ENCODE peak calls at places on chromosomes 16 and 17, in four cellular contexts. One of them, this sample, is unnamed.

GRCh38 chr17:17690156-17690737 is 9.0 kb downstream of the RAI1 start:
- DNase-seq in HepG2: no peak
- DNase-seq in H1: no peak
- DNase-seq in K562: no peak
- DNase-seq in this sample: no peak

GRCh38 chr17:21388066-21388465 is 11.9 kb downstream of the KCNJ12 start:
- DNase-seq in HepG2: no peak
- DNase-seq in K562: no peak
- DNase-seq in H1: no peak
- DNase-seq in this sample: no peak

GRCh38 chr16:12902511-12903324 is 1.3 kb downstream of the SHISA9 start:
- DNase-seq in K562: no peak
- DNase-seq in HepG2: no peak
- DNase-seq in H1: no peak
- DNase-seq in this sample: no peak

GRCh38 chr16:71726491-71727319 is 2.2 kb upstream of the PHLPP2 start:
- DNase-seq in K562: no peak
- DNase-seq in H1: no peak
- DNase-seq in HepG2: no peak
- DNase-seq in this sample: no peak

GRCh38 chr17:42674755-42675347 is 1.9 kb downstream of the PLEKHH3 start:
- DNase-seq in K562: no peak
- DNase-seq in H1: no peak
- DNase-seq in HepG2: no peak
- DNase-seq in this sample: no peak

GRCh38 chr16:12531937-12532336 is 271.8 kb downstream of the CPPED1 start:
- DNase-seq in HepG2: no peak
- DNase-seq in H1: no peak
- DNase-seq in K562: no peak
- DNase-seq in this sample: no peak

GRCh38 chr16:49638696-49639629 is 216.9 kb downstream of the ZNF423 start:
- DNase-seq in H1: no peak
- DNase-seq in HepG2: no peak
- DNase-seq in K562: no peak
- DNase-seq in this sample: no peak

GRCh38 chr16:89096768-89097527 is 3.3 kb downstream of the ACSF3 start:
- DNase-seq in K562: no peak
- DNase-seq in HepG2: no peak
- DNase-seq in H1: no peak
- DNase-seq in this sample: no peak

GRCh38 chr16:59573528-59574271 is 839.6 kb upstream of the GOT2 start:
- DNase-seq in K562: no peak
- DNase-seq in HepG2: no peak
- DNase-seq in H1: no peak
- DNase-seq in this sample: no peak

GRCh38 chr17:67132366-67132765 is 88.0 kb downstream of the CACNG1 start:
- DNase-seq in HepG2: no peak
- DNase-seq in K562: no peak
- DNase-seq in H1: no peak
- DNase-seq in this sample: no peak

GRCh38 chr17:3866269-3866668 is 20.2 kb upstream of the NCBP3 start:
- DNase-seq in HepG2: no peak
- DNase-seq in H1: no peak
- DNase-seq in K562: no peak
- DNase-seq in this sample: no peak

GRCh38 chr16:55508941-55509920 is at the start of gene LPCAT2:
- DNase-seq in HepG2: peak
- DNase-seq in H1: peak
- DNase-seq in K562: peak
- DNase-seq in this sample: no peak

GRCh38 chr17:13862341-13862740 is 207.0 kb upstream of the COX10 start:
- DNase-seq in K562: no peak
- DNase-seq in H1: no peak
- DNase-seq in HepG2: no peak
- DNase-seq in this sample: no peak

GRCh38 chr17:66357037-66357436 is 54.6 kb downstream of the PRKCA start:
- DNase-seq in H1: no peak
- DNase-seq in K562: no peak
- DNase-seq in HepG2: no peak
- DNase-seq in this sample: no peak

GRCh38 chr17:40978752-40979151 is 5.4 kb downstream of the KRT40 start:
- DNase-seq in H1: no peak
- DNase-seq in HepG2: no peak
- DNase-seq in K562: no peak
- DNase-seq in this sample: no peak

GRCh38 chr17:33459078-33459940 is 166.2 kb upstream of the ASIC2 start:
- DNase-seq in HepG2: no peak
- DNase-seq in K562: no peak
- DNase-seq in H1: no peak
- DNase-seq in this sample: peak

GRCh38 chr16:23679274-23679985 is 741 bp downstream of the PLK1 start:
- DNase-seq in K562: peak
- DNase-seq in HepG2: peak
- DNase-seq in H1: no peak
- DNase-seq in this sample: no peak

GRCh38 chr16:53507464-53508180 is 4.6 kb upstream of the AKTIP start:
- DNase-seq in H1: no peak
- DNase-seq in HepG2: no peak
- DNase-seq in K562: peak
- DNase-seq in this sample: no peak

GRCh38 chr16:1706386-1707192 is 594 bp downstream of the MAPK8IP3 start:
- DNase-seq in K562: peak
- DNase-seq in H1: no peak
- DNase-seq in HepG2: no peak
- DNase-seq in this sample: no peak

GRCh38 chr16:15775209-15775608 is 81.6 kb downstream of the MYH11 start:
- DNase-seq in K562: peak
- DNase-seq in H1: no peak
- DNase-seq in HepG2: no peak
- DNase-seq in this sample: peak

GRCh38 chr16:79272141-79272577 is 328.4 kb downstream of the MAF start:
- DNase-seq in H1: no peak
- DNase-seq in K562: peak
- DNase-seq in HepG2: no peak
- DNase-seq in this sample: no peak

GRCh38 chr17:62090021-62090824 is 25.1 kb upstream of the MED13 start:
- DNase-seq in HepG2: peak
- DNase-seq in H1: no peak
- DNase-seq in K562: no peak
- DNase-seq in this sample: no peak

GRCh38 chr16:85607331-85607765 is 5.8 kb upstream of the GSE1 start:
- DNase-seq in K562: peak
- DNase-seq in HepG2: no peak
- DNase-seq in H1: no peak
- DNase-seq in this sample: no peak

GRCh38 chr16:28093383-28093725 is 29.8 kb upstream of the GSG1L start:
- DNase-seq in H1: no peak
- DNase-seq in HepG2: no peak
- DNase-seq in K562: no peak
- DNase-seq in this sample: no peak
- TF ChIP-seq BRCA1 in H1: no peak
- TF ChIP-seq BRCA1 in HepG2: no peak
- TF ChIP-seq BRCA1 in K562: no peak
- TF ChIP-seq BRCA1 in this sample: no peak

GRCh38 chr17:57407287-57408063 is 151.2 kb downstream of the MSI2 start:
- DNase-seq in H1: no peak
- DNase-seq in K562: no peak
- DNase-seq in HepG2: peak
- DNase-seq in this sample: no peak
- TF ChIP-seq BRCA1 in H1: no peak
- TF ChIP-seq BRCA1 in K562: no peak
- TF ChIP-seq BRCA1 in HepG2: peak
- TF ChIP-seq BRCA1 in this sample: no peak

GRCh38 chr17:79027925-79028491 is 4.0 kb downstream of the C1QTNF1 start:
- DNase-seq in H1: no peak
- DNase-seq in HepG2: no peak
- DNase-seq in K562: no peak
- DNase-seq in this sample: no peak

GRCh38 chr17:79027274-79027924 is 3.4 kb downstream of the C1QTNF1 start:
- DNase-seq in H1: no peak
- DNase-seq in HepG2: peak
- DNase-seq in K562: peak
- DNase-seq in this sample: no peak

GRCh38 chr17:79029327-79030009 is 5.5 kb downstream of the C1QTNF1 start:
- DNase-seq in K562: no peak
- DNase-seq in HepG2: no peak
- DNase-seq in H1: no peak
- DNase-seq in this sample: no peak

GRCh38 chr17:79026345-79027273 is 2.6 kb downstream of the C1QTNF1 start:
- DNase-seq in HepG2: peak
- DNase-seq in K562: no peak
- DNase-seq in H1: no peak
- DNase-seq in this sample: no peak

GRCh38 chr17:79028496-79029326 is 4.7 kb downstream of the C1QTNF1 start:
- DNase-seq in H1: no peak
- DNase-seq in K562: no peak
- DNase-seq in HepG2: peak
- DNase-seq in this sample: no peak
- TF ChIP-seq BRCA1 in H1: no peak
- TF ChIP-seq BRCA1 in K562: no peak
- TF ChIP-seq BRCA1 in HepG2: no peak
- TF ChIP-seq BRCA1 in this sample: no peak

GRCh38 chr17:81440511-81441244 is 45.4 kb downstream of the BAHCC1 start:
- DNase-seq in HepG2: peak
- DNase-seq in H1: peak
- DNase-seq in K562: peak
- DNase-seq in this sample: no peak
- TF ChIP-seq BRCA1 in HepG2: no peak
- TF ChIP-seq BRCA1 in H1: no peak
- TF ChIP-seq BRCA1 in K562: no peak
- TF ChIP-seq BRCA1 in this sample: no peak

GRCh38 chr17:37694734-37695133 is 50.1 kb downstream of the HNF1B start:
- DNase-seq in K562: no peak
- DNase-seq in HepG2: no peak
- DNase-seq in H1: no peak
- DNase-seq in this sample: no peak

GRCh38 chr17:37698856-37699255 is 46.0 kb downstream of the HNF1B start:
- DNase-seq in H1: no peak
- DNase-seq in K562: no peak
- DNase-seq in HepG2: no peak
- DNase-seq in this sample: no peak

GRCh38 chr17:37697331-37697730 is 47.5 kb downstream of the HNF1B start:
- DNase-seq in H1: no peak
- DNase-seq in HepG2: no peak
- DNase-seq in K562: no peak
- DNase-seq in this sample: no peak

GRCh38 chr17:37698132-37698615 is 46.7 kb downstream of the HNF1B start:
- DNase-seq in K562: no peak
- DNase-seq in H1: no peak
- DNase-seq in HepG2: peak
- DNase-seq in this sample: no peak

DNA sequence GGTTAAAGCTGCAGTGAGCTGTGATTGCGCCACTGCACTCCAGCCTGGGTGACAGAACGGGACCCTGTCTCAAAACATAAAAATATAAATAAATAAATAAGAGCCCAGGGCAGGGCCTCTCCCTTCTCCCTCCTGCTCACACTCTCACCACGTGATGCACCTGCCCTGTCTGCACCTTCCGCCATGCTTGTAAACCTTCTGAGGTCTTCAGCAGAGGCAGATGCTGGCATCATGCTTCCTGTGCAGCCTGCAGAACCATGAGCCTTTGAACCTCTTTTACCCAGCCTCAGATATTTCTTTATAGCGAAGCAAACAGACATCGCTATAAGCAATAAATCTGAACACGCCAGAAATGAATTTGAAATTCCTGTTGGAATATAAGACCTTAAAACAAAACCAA is 48.5 kb downstream of the HNF1B start:
- DNase-seq in H1: no peak
- DNase-seq in K562: no peak
- DNase-seq in HepG2: no peak
- DNase-seq in this sample: no peak
- TF ChIP-seq BRCA1 in H1: no peak
- TF ChIP-seq BRCA1 in K562: no peak
- TF ChIP-seq BRCA1 in HepG2: no peak
- TF ChIP-seq BRCA1 in this sample: no peak

DNA sequence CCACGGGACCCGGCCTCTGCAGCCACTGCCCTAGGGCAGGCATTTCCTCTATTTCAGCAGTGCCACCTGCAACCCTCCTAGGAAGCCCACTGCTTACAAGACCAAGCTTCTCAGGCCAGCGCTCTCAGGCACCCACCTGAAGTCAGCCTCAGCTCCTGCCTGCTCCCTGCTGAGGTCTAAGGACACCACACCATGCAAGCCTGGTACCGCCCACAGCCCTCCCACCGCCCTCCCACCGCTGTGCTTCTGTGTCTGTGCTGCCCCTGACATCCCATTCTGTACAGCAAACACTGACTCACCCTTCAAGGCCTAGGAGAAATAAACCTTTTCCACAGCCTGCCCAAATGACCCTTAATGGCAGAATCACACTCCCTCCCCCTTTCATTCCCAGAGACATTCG is 6.3 kb downstream of the CLUH start:
- DNase-seq in H1: no peak
- DNase-seq in HepG2: peak
- DNase-seq in K562: no peak
- DNase-seq in this sample: no peak
- TF ChIP-seq BRCA1 in H1: no peak
- TF ChIP-seq BRCA1 in HepG2: no peak
- TF ChIP-seq BRCA1 in K562: no peak
- TF ChIP-seq BRCA1 in this sample: no peak

DNA sequence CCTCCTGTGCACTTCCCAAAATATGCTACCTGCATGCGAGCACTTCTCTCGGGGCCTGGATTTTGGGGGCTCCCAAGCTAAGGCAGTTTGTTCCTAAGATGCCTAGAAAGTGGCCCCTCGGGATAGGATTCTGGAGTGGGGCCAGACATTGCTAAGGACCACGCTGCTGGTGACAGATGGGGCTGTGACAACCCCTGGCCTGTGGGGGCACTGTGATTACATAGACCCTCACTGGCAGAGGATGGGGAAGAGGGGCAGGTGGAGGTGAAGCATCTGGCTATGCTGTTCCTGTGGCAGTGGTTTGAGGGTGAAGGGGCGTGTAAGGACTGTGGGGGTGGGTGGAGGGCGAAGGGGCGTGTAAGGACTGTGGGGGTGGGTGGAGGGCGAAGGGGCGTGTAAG is 128.4 kb downstream of the ENGASE start:
- DNase-seq in HepG2: no peak
- DNase-seq in K562: no peak
- DNase-seq in H1: no peak
- DNase-seq in this sample: no peak
- TF ChIP-seq BRCA1 in HepG2: no peak
- TF ChIP-seq BRCA1 in K562: no peak
- TF ChIP-seq BRCA1 in H1: no peak
- TF ChIP-seq BRCA1 in this sample: no peak

GRCh38 chr16:57084257-57084770 is 8.1 kb upstream of the CPNE2 start:
- DNase-seq in K562: peak
- DNase-seq in HepG2: peak
- DNase-seq in H1: peak
- DNase-seq in this sample: peak
- TF ChIP-seq BRCA1 in K562: no peak
- TF ChIP-seq BRCA1 in HepG2: no peak
- TF ChIP-seq BRCA1 in H1: no peak
- TF ChIP-seq BRCA1 in this sample: no peak

GRCh38 chr16:77786448-77786847 is 1.9 kb upstream of the VAT1L start:
- DNase-seq in H1: no peak
- DNase-seq in HepG2: no peak
- DNase-seq in K562: no peak
- DNase-seq in this sample: no peak
- TF ChIP-seq BRCA1 in H1: no peak
- TF ChIP-seq BRCA1 in HepG2: no peak
- TF ChIP-seq BRCA1 in K562: no peak
- TF ChIP-seq BRCA1 in this sample: no peak

This sample was measured in GM12878.